ENCODE peak calls at places on chromosomes 11 and 22, in eight cellular contexts. G is mucosa of gallbladder; T is NCI-H2029; F is stimulated activated CD8-positive, alpha-beta memory T cell treated with anti-CD3 and anti-CD28 coated beads, Interleukin-7, amount 100 ng/mL, for 24 hours; Z is activated naive CD4-positive, alpha-beta T cell treated with anti-CD3 and anti-CD28 coated beads, Interleukin-2, amount 50 U/mL, for 72 hours; Y is BJ; X is NCI-H1105 treated with DMSO at 0.1 percent for 48 hours; D is ureter. Q is an unnamed sample.

GRCh38 chr11:128759168-128759567 is 65.3 kb downstream of the FLI1 start:
- DNase-seq in T (no peak), Y (no peak), Z (no peak), D (no peak), X (no peak), G (no peak), F (no peak), Q (no peak)

GRCh38 chr11:8036002-8036802 is 44.8 kb upstream of the TUB start:
- DNase-seq in T (no peak), Z (no peak), D (no peak), G (no peak), Y (no peak), F (no peak), X (no peak), Q (no peak)

GRCh38 chr22:20551805-20552449 is 44.5 kb downstream of the MED15 start:
- DNase-seq in G (no peak), X (no peak), F (no peak), T (no peak), Y (no peak), D (no peak), Z (peak; percentile 49), Q (peak; percentile 84)

GRCh38 chr11:10351768-10352641 is 47.1 kb downstream of the ADM start:
- DNase-seq in X (no peak), G (peak; percentile 86), T (peak; percentile 92), F (no peak), Z (no peak), Y (peak; percentile 62), D (peak; percentile 77), Q (peak; percentile 89)

GRCh38 chr22:22595001-22595835 is 36.2 kb upstream of the PRAME start:
- DNase-seq in F (no peak), Y (no peak), T (no peak), X (no peak), G (no peak), Z (no peak), D (no peak), Q (no peak)

GRCh38 chr11:76207642-76208378 is 1.5 kb upstream of the WNT11 start:
- DNase-seq in F (peak; percentile 54), D (peak; percentile 77), X (peak; percentile 68), Y (no peak), T (peak; percentile 74), Z (peak; percentile 89), G (peak; percentile 76), Q (peak; percentile 82)

GRCh38 chr11:64714664-64715063 is 8.3 kb downstream of the NRXN2 start:
- DNase-seq in T (no peak), X (no peak), Z (no peak), G (no peak), D (no peak), F (no peak), Y (no peak), Q (no peak)

GRCh38 chr11:125942771-125943428 is 2.9 kb upstream of the VSIG10L2 start:
- DNase-seq in G (no peak), D (peak; percentile 29), T (no peak), Y (no peak), F (no peak), X (no peak), Z (no peak), Q (no peak)

GRCh38 chr11:11444027-11444799 is 91.2 kb upstream of the CSNK2A3 start:
- DNase-seq in Z (no peak), X (no peak), T (no peak), Y (no peak), D (no peak), F (no peak), G (no peak), Q (no peak)